ENCODE peak calls at places on chromosome 9, in four cellular contexts. B, D, X and E are unnamed samples.

GRCh38 chr9:3238241-3238640 is 287.6 kb downstream of the RFX3 start:
- DNase-seq in B (no peak), D (no peak), X (no peak), E (no peak)

GRCh38 chr9:72497476-72498065 is 23.8 kb upstream of the TMC1 start:
- DNase-seq in B (no peak), D (no peak), X (no peak), E (peak; percentile 42)

GRCh38 chr9:37085233-37085632 is 35.1 kb upstream of the ZCCHC7 start:
- DNase-seq in B (no peak), D (peak; percentile 12), X (no peak), E (no peak)

GRCh38 chr9:20941177-20941690 is 90.2 kb downstream of the HACD4 start:
- DNase-seq in B (peak; percentile 66), D (peak; percentile 87), X (peak; percentile 30), E (peak; percentile 91)

GRCh38 chr9:28234899-28235277 is 661.6 kb upstream of the C9orf72 start:
- DNase-seq in B (no peak), D (no peak), X (no peak), E (no peak)

GRCh38 chr9:127724012-127724411 is 8.1 kb downstream of the TTC16 start:
- DNase-seq in B (no peak), D (peak; percentile 42), X (no peak), E (no peak)

GRCh38 chr9:96514108-96514824 is 64.3 kb downstream of the HABP4 start:
- DNase-seq in B (no peak), D (no peak), X (no peak), E (no peak)

GRCh38 chr9:24932785-24933184 is 387.1 kb upstream of the IZUMO3 start:
- DNase-seq in B (no peak), D (no peak), X (no peak), E (no peak)

GRCh38 chr9:81693639-81694378 is 4.5 kb upstream of the TLE1 start:
- DNase-seq in B (no peak), D (no peak), X (no peak), E (no peak)

GRCh38 chr9:33524431-33524947 is 438 bp downstream of the ANKRD18B start:
- DNase-seq in B (no peak), D (peak; percentile 68), X (no peak), E (peak; percentile 66)

GRCh38 chr9:21806644-21807043 is 4.2 kb downstream of the MTAP start:
- DNase-seq in B (no peak), D (peak; percentile 27), X (no peak), E (no peak)

GRCh38 chr9:70603020-70603411 is 188.6 kb upstream of the KLF9 start:
- DNase-seq in B (no peak), D (no peak), X (no peak), E (no peak)

GRCh38 chr9:124164800-124165199 is 92.9 kb upstream of the NEK6 start:
- DNase-seq in B (no peak), D (no peak), X (no peak), E (no peak)

GRCh38 chr9:94829380-94830070 is 103.0 kb downstream of the AOPEP start:
- DNase-seq in B (no peak), D (no peak), X (no peak), E (no peak)